ENCODE peak calls at places on chromosomes 7 and 10, in four cellular contexts. J, Y, F and I are unnamed samples.

GRCh38 chr7:27108390-27109127 is 6.1 kb upstream of the HOXA2 start:
- DNase-seq in J (no peak), Y (no peak), F (no peak), I (peak)

GRCh38 chr7:158495780-158496179 is 91.8 kb downstream of the PTPRN2 start:
- DNase-seq in F (peak), J (no peak), Y (peak), I (peak)

GRCh38 chr7:149721084-149721601 is 52.2 kb downstream of the ZNF467 start:
- DNase-seq in Y (no peak), J (no peak), F (no peak), I (no peak)

GRCh38 chr7:37149019-37149814 is 299.4 kb downstream of the ELMO1 start:
- DNase-seq in J (no peak), Y (no peak), F (no peak), I (no peak)

GRCh38 chr10:7410306-7410799 is 481 bp downstream of the SFMBT2 start:
- DNase-seq in F (peak), Y (no peak), J (no peak), I (no peak)

GRCh38 chr7:133572853-133573252 is 320.0 kb downstream of the EXOC4 start:
- DNase-seq in F (no peak), Y (no peak), J (no peak), I (no peak)

GRCh38 chr10:80416401-80417098 is 8.2 kb downstream of the PRXL2A start:
- DNase-seq in F (no peak), Y (peak), J (peak), I (no peak)

GRCh38 chr10:123301077-123301875 is 147.1 kb downstream of the BUB3 start:
- DNase-seq in F (no peak), Y (peak), J (no peak), I (no peak)

GRCh38 chr7:128352138-128352537 is 8.4 kb upstream of the RBM28 start:
- DNase-seq in J (peak), F (no peak), Y (no peak), I (peak)

GRCh38 chr7:156661637-156662036 is 21.1 kb downstream of the RNF32 start:
- DNase-seq in J (no peak), Y (no peak), F (peak), I (no peak)

GRCh38 chr7:142188846-142189245 is 69.0 kb downstream of the PRSS58 start:
- DNase-seq in Y (no peak), F (no peak), J (no peak), I (no peak)

GRCh38 chr7:27249724-27250636 is 7.4 kb downstream of the EVX1 start:
- DNase-seq in F (no peak), J (no peak), Y (no peak), I (no peak)

GRCh38 chr10:32771217-32771616 is 186.8 kb downstream of the ITGB1 start:
- DNase-seq in J (no peak), F (no peak), Y (no peak), I (no peak)

GRCh38 chr10:44962870-44963738 is 3.5 kb downstream of the RASSF4 start:
- DNase-seq in F (no peak), Y (no peak), J (no peak), I (peak)

GRCh38 chr7:43834463-43835251 is 34.7 kb downstream of the MRPS24 start:
- DNase-seq in J (no peak), F (peak), Y (no peak), I (no peak)

GRCh38 chr7:117322741-117323584 is at the start of gene WNT2:
- DNase-seq in Y (peak), J (no peak), F (no peak), I (no peak)